ENCODE peak calls at places on chromosomes 6 and 20, in four cellular contexts. N is K562, A is GM12878, G is HepG2. D is an unnamed sample.

GRCh38 chr20:35048739-35049138 is 43.9 kb downstream of the TRPC4AP start:
- DNase-seq in G (peak), A (no peak), N (no peak), D (no peak)

GRCh38 chr6:3506195-3506594 is 49.3 kb upstream of the SLC22A23 start:
- DNase-seq in N (no peak), A (no peak), G (peak), D (no peak)

GRCh38 chr6:170129691-170130171 is 161.1 kb downstream of the DLL1 start:
- DNase-seq in A (no peak), G (no peak), N (no peak), D (no peak)

GRCh38 chr6:74891358-74891811 is 314.5 kb downstream of the COL12A1 start:
- DNase-seq in N (no peak), G (no peak), A (no peak), D (no peak)

GRCh38 chr6:62357826-62358225 is 71.8 kb upstream of the KHDRBS2 start:
- DNase-seq in G (no peak), A (no peak), N (no peak), D (no peak)

GRCh38 chr20:3551681-3552434 is 81.0 kb downstream of the ATRN start:
- DNase-seq in G (no peak), N (no peak), A (no peak), D (no peak)

GRCh38 chr6:42210551-42210950 is 7.1 kb downstream of the MRPS10 start:
- DNase-seq in N (no peak), G (no peak), A (no peak), D (no peak)

GRCh38 chr6:142811923-142812322 is 133.1 kb downstream of the HIVEP2 start:
- DNase-seq in N (no peak), G (no peak), A (no peak), D (no peak)

GRCh38 chr6:97663252-97663651 is 380.2 kb upstream of the MMS22L start:
- DNase-seq in G (no peak), N (no peak), A (no peak), D (no peak)

GRCh38 chr6:149356081-149356750 is 38.7 kb downstream of the TAB2 start:
- DNase-seq in G (no peak), N (no peak), A (no peak), D (no peak)

GRCh38 chr6:26607434-26608230 is 10.9 kb downstream of the ABT1 start:
- DNase-seq in A (no peak), N (peak), G (peak), D (peak)

GRCh38 chr6:150245148-150245547 is 102.3 kb downstream of the PPP1R14C start:
- DNase-seq in A (no peak), N (no peak), G (no peak), D (no peak)

GRCh38 chr6:33860706-33861474 is 57.1 kb upstream of the MLN start:
- DNase-seq in A (no peak), G (no peak), N (no peak), D (no peak)

GRCh38 chr6:147166360-147166944 is 37.8 kb upstream of the STXBP5 start:
- DNase-seq in A (no peak), N (peak), G (no peak), D (peak)

GRCh38 chr6:141464490-141464889 is 668.2 kb upstream of the GJE1 start:
- DNase-seq in A (no peak), G (no peak), N (no peak), D (no peak)

GRCh38 chr6:115001726-115002436 is 659.1 kb upstream of the HS3ST5 start:
- DNase-seq in G (peak), A (no peak), N (no peak), D (no peak)

GRCh38 chr6:13120483-13121482 is 207.6 kb downstream of the TBC1D7 start:
- DNase-seq in A (no peak), G (no peak), N (no peak), D (no peak)

GRCh38 chr6:140320081-140320798 is 945.8 kb upstream of the CITED2 start:
- DNase-seq in G (no peak), N (no peak), A (no peak), D (no peak)

DNA sequence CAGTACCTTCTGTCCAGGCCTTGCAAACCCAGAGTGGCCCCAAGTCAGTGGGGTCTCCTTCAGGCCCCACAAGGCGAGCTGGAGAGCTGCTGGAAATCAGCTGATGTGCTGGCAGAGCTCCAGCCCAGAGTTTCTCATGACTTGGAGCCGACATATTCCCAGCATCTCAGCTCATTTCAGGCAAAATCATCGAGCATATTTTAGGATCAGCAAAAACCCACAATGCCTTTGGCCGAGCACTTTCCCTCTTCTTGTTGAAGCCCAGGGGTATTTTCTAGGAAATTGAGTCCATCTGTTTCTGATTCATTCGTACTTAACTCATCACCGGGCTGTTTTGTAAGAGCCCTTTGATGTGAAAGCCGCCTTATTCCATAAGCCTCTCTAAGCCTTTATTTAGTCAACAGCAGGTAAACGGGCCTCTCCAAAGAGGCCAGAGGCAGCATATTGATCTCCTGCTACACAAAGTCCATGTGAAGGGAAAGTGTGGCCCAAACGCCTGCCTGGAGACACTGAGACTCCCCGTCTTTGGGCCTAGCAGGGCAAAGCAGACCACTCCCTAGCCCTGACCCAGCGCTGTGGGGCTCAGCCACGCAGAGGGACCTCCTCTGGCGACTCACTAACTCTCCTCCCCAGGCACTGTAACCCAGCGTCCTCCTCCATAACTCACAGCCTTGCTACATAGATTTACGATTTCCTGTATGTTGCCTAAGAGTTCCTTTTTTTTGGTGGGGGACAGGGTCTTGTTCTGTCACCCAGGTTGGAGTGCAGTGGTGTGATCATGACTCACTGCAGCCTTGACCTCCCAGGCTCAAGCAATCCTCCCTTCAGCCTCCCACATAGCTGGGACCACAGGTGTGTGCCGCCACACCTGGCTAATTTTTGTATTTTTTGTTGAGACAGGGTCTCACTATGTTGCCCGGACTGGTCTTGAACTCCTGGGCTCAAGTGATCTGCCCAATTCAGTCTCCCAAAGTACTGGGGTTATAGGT is 12.1 kb upstream of the C20orf203 start:
- DNase-seq in A (no peak), N (no peak), G (peak), D (no peak)
- TF ChIP-seq SP1 in A (no peak), N (no peak), G (no peak), D (no peak)

GRCh38 chr6:109867009-109867969 is 110.8 kb upstream of the GPR6 start:
- DNase-seq in N (no peak), A (no peak), G (no peak), D (no peak)
- TF ChIP-seq TARDBP in N (no peak), A (no peak), G (no peak), D (no peak)

GRCh38 chr6:448296-449056 is 56.9 kb downstream of the IRF4 start:
- DNase-seq in A (no peak), N (no peak), G (no peak), D (no peak)
- TF ChIP-seq SP1 in A (no peak), N (no peak), G (no peak), D (no peak)

GRCh38 chr20:19688031-19688806 is 69.8 kb upstream of the RIN2 start:
- DNase-seq in G (peak), N (peak), A (no peak), D (peak)
- TF ChIP-seq TARDBP in G (no peak), N (no peak), A (no peak), D (no peak)

DNA sequence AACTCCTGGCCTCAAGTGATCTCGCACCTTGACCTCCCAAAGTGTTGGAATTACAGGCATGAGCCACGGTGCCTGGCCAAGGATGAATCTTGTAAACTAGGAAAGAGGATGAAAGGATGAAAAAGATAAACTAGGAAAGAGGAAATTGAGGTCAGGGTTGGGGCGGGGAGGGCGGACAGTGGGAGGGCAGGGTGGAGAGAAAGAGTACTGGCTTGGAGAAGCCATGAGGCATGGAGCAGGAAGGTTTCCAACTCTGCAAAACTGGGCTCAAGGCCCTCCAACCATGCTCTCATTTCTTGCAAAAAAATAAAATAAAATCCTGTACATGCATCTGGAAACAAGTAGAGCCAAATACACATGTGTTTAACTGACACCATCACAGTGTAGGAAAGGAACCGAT is 256.6 kb upstream of the SGK1 start:
- DNase-seq in A (no peak), N (no peak), G (no peak), D (no peak)
- TF ChIP-seq SP1 in A (no peak), N (no peak), G (no peak), D (no peak)

D was measured in HEK293T.